ENCODE peak calls at places on chromosome 13, in eight cellular contexts. Z is testis, T is ovary, Y is foreskin fibroblast, K is uterus, N is HCT116, S is K562, C is fibroblast of lung. V is an unnamed sample.

GRCh38 chr13:102460806-102461205 is 59.0 kb upstream of the FGF14 start:
- DNase-seq in Z (no peak), T (no peak), Y (peak; percentile 7), K (no peak), N (no peak), S (no peak), C (no peak), V (no peak)

GRCh38 chr13:20942938-20943518 is 40.5 kb upstream of the XPO4 start:
- DNase-seq in Z (no peak), T (no peak), Y (no peak), K (peak; percentile 44), N (no peak), S (no peak), C (no peak), V (no peak)

GRCh38 chr13:20558982-20559381 is 8.0 kb upstream of the IFT88 start:
- DNase-seq in Z (no peak), T (no peak), Y (no peak), K (no peak), N (no peak), S (no peak), C (no peak), V (no peak)

GRCh38 chr13:101416181-101417042 is at the start of gene NALCN:
- DNase-seq in Z (peak; percentile 31), T (no peak), Y (peak; percentile 63), K (no peak), N (no peak), S (no peak), C (peak; percentile 30), V (peak; percentile 29)

GRCh38 chr13:44078806-44079378 is 199.2 kb downstream of the LACC1 start:
- DNase-seq in Z (no peak), T (no peak), Y (no peak), K (no peak), N (no peak), S (no peak), C (no peak), V (no peak)

GRCh38 chr13:72435251-72435650 is 292.2 kb downstream of the MZT1 start:
- DNase-seq in Z (no peak), T (no peak), Y (no peak), K (no peak), N (no peak), S (no peak), C (peak; percentile 26), V (no peak)

GRCh38 chr13:25943081-25943480 is 108.7 kb downstream of the SHISA2 start:
- DNase-seq in Z (no peak), T (no peak), Y (no peak), K (no peak), N (no peak), S (no peak), C (no peak), V (no peak)

GRCh38 chr13:40060318-40061007 is 405.0 kb downstream of the COG6 start:
- DNase-seq in Z (peak; percentile 50), T (peak; percentile 78), Y (peak; percentile 75), K (peak; percentile 82), N (no peak), S (no peak), C (peak; percentile 94), V (peak; percentile 53)

GRCh38 chr13:95267662-95268369 is 33.4 kb downstream of the ABCC4 start:
- DNase-seq in Z (no peak), T (no peak), Y (peak; percentile 94), K (no peak), N (no peak), S (no peak), C (peak; percentile 91), V (peak; percentile 77)

GRCh38 chr13:109715902-109716301 is 70.5 kb downstream of the IRS2 start:
- DNase-seq in Z (no peak), T (no peak), Y (peak; percentile 85), K (no peak), N (no peak), S (no peak), C (no peak), V (no peak)

GRCh38 chr13:74287672-74288169 is 153.5 kb upstream of the KLF12 start:
- DNase-seq in Z (peak; percentile 77), T (peak; percentile 86), Y (peak; percentile 87), K (peak; percentile 59), N (no peak), S (no peak), C (peak; percentile 81), V (peak; percentile 81)

GRCh38 chr13:110799246-110800236 is 86.0 kb downstream of the ING1 start:
- DNase-seq in Z (no peak), T (peak; percentile 73), Y (peak; percentile 89), K (peak; percentile 76), N (no peak), S (no peak), C (peak; percentile 80), V (no peak)

GRCh38 chr13:102870677-102871415 is 25.0 kb downstream of the ERCC5 start:
- DNase-seq in Z (peak; percentile 70), T (peak; percentile 28), Y (peak; percentile 72), K (peak; percentile 27), N (peak; percentile 19), S (peak; percentile 38), C (peak; percentile 74), V (peak; percentile 75)

GRCh38 chr13:39451301-39451700 is 151.7 kb downstream of the LHFPL6 start:
- DNase-seq in Z (no peak), T (no peak), Y (peak; percentile 9), K (no peak), N (no peak), S (no peak), C (peak; percentile 43), V (no peak)

GRCh38 chr13:23848019-23848418 is 41.2 kb downstream of the MIPEP start:
- DNase-seq in Z (no peak), T (no peak), Y (peak; percentile 28), K (no peak), N (no peak), S (no peak), C (no peak), V (no peak)

GRCh38 chr13:41767801-41768200 is 193.1 kb downstream of the VWA8 start:
- DNase-seq in Z (no peak), T (no peak), Y (peak; percentile 16), K (no peak), N (no peak), S (no peak), C (peak; percentile 29), V (no peak)

GRCh38 chr13:112110479-112110878 is 43.5 kb downstream of the SOX1 start:
- DNase-seq in Z (no peak), T (no peak), Y (no peak), K (no peak), N (no peak), S (no peak), C (no peak), V (no peak)

GRCh38 chr13:74322562-74322961 is 188.4 kb upstream of the KLF12 start:
- DNase-seq in Z (no peak), T (no peak), Y (no peak), K (no peak), N (no peak), S (no peak), C (no peak), V (no peak)

GRCh38 chr13:111572956-111573355 is 252.5 kb downstream of the TEX29 start:
- DNase-seq in Z (no peak), T (no peak), Y (no peak), K (no peak), N (no peak), S (no peak), C (no peak), V (no peak)

GRCh38 chr13:106377341-106377740 is 158.1 kb downstream of the EFNB2 start:
- DNase-seq in Z (no peak), T (no peak), Y (no peak), K (no peak), N (no peak), S (no peak), C (no peak), V (no peak)

DNA sequence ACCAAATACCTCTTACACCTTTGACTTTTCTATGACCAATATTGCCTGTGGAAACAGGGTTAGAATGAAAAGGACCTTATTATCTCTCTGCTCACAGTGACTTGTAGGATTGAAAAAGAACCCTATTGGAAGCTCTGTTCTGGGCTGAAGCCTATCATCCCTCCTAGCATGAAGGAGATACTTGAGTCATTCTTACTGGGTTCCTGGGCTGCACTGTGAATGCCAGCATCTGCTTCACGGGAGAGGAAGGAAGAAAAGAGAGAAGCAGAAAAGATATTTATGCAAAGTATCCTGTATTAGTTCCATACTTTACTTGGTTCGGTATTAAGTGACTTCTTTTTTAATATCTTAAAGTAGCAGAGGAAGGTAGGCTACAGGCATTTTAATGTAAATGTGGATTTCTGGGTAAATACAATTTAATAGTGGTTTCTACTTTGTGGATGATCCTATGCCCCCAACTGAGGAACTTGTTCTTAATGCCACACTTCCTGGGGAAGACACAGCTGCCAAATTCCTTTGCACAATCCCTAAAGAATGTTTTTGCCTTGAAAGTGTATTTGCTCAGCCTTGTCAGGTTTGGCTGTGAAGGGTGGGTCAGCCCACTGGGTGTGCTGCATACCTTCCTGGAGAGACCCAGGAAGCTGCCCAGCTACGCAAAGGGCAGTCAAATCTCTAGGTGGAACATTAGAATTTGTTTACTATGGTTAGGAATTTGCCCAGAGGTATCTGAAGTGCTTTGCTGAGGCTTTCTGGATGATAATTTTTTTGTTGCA is 13.7 kb upstream of the SCEL start:
- DNase-seq in Z (no peak), T (no peak), Y (peak; percentile 58), K (no peak), N (no peak), S (no peak), C (peak; percentile 75), V (no peak)
- TF ChIP-seq CTCF in Z (no peak), T (no peak), Y (no peak), K (no peak), N (no peak), S (no peak), C (no peak), V (no peak)

DNA sequence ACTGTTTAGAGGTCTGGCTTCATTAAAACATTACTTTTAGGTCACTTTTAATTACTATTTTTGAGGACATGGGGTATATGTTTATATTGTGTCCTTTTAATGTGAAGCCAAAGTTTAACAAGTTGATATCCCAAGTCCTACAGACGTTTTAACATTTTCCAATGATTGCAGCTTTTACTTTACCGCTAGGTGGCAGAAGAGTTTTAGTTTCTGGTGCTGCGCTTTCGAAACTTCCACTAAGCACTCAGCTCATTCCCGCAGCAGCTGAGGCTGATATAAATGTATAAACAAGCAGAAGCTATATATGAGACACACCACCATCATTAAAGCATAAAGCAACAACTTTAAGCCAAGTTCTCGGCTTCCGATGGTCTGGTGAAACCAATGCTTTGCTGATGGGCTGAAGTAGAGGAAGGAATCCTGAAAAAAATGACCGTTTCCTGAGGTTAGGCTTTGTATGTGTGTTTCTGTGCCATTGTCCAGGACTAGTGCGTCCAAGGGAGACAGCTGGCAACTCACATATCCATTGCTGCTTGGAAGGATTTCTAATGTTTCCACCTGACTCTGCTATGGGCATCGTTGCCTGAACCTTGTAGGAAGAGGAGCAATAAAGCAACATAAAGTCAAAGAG is 753.9 kb downstream of the OLFM4 start:
- DNase-seq in Z (peak; percentile 61), T (no peak), Y (peak; percentile 20), K (no peak), N (no peak), S (no peak), C (peak; percentile 26), V (peak; percentile 30)
- H3K4me3 ChIP-seq in Z (no peak overlapping the region), T (no peak overlapping the region), Y (no peak overlapping the region), K (no peak overlapping the region), N (no peak overlapping the region), S (no peak overlapping the region), C (no peak overlapping the region), V (no peak overlapping the region)

GRCh38 chr13:50125306-50125555 is 110.0 kb downstream of the KCNRG start:
- DNase-seq in Z (no peak), T (no peak), Y (no peak), K (no peak), N (no peak), S (no peak), C (no peak), V (no peak)
- TF ChIP-seq CTCF in Z (no peak), T (no peak), Y (no peak), K (no peak), N (no peak), S (no peak), C (no peak), V (no peak)

GRCh38 chr13:28044608-28045007 is 55.8 kb downstream of the FLT3 start:
- DNase-seq in Z (no peak), T (no peak), Y (no peak), K (no peak), N (no peak), S (no peak), C (no peak), V (no peak)
- H3K4me3 ChIP-seq in Z (no peak overlapping the region), T (no peak overlapping the region), Y (no peak overlapping the region), K (no peak overlapping the region), N (no peak overlapping the region), S (no peak overlapping the region), C (no peak overlapping the region), V (no peak overlapping the region)